ENCODE peak calls at places on chromosomes 5 and 9, in eight cellular contexts. Q is activated T-cell treated with anti-CD3 and anti-CD28 coated beads for 48 hours, W is mesenteric fat pad, O is NCI-H510A treated with DMSO at 0.1 percent for 48 hours, I is glutamatergic neuron, E is D341Med, T is cerebellum, U is ACHN. B is an unnamed sample.

GRCh38 chr5:132782101-132782500 is 5.1 kb upstream of the SEPTIN8 start:
- DNase-seq in U (peak), T (no peak), O (no peak), I (no peak), W (peak), E (no peak), Q (no peak), B (no peak)

GRCh38 chr5:150122158-150122510 is 33.5 kb downstream of the PDGFRB start:
- DNase-seq in Q (peak), E (no peak), U (peak), O (no peak), T (no peak), I (no peak), W (peak), B (no peak)

GRCh38 chr5:142611154-142611553 is 74.7 kb downstream of the FGF1 start:
- DNase-seq in O (peak), W (no peak), T (peak), I (peak), E (peak), Q (peak), U (peak), B (peak)

GRCh38 chr9:123349691-123350480 is 6.1 kb upstream of the CRB2 start:
- DNase-seq in T (peak), O (peak), U (peak), W (no peak), Q (peak), I (peak), E (peak), B (peak)

GRCh38 chr9:38286357-38286756 is 106.1 kb upstream of the ALDH1B1 start:
- DNase-seq in U (no peak), Q (no peak), I (no peak), T (no peak), W (peak), O (no peak), E (no peak), B (no peak)

GRCh38 chr9:36793277-36793676 is 220.6 kb downstream of the MELK start:
- DNase-seq in I (peak), W (peak), Q (peak), E (no peak), T (no peak), O (peak), U (no peak), B (no peak)

GRCh38 chr5:65171645-65172044 is 310.1 kb downstream of the ADAMTS6 start:
- DNase-seq in E (no peak), I (no peak), O (no peak), W (no peak), T (no peak), U (no peak), Q (no peak), B (no peak)

GRCh38 chr5:159787837-159788236 is 128.4 kb upstream of the ADRA1B start:
- DNase-seq in O (no peak), Q (no peak), E (no peak), T (no peak), W (no peak), I (no peak), U (no peak), B (no peak)

GRCh38 chr9:115050002-115050490 is 67.9 kb downstream of the TNC start:
- DNase-seq in Q (no peak), U (no peak), T (no peak), W (no peak), I (no peak), E (no peak), O (no peak), B (no peak)

GRCh38 chr9:94860678-94861588 is 134.4 kb downstream of the AOPEP start:
- DNase-seq in Q (peak), I (no peak), W (no peak), T (peak), O (peak), E (no peak), U (no peak), B (peak)

GRCh38 chr9:134540441-134541372 is 100.9 kb upstream of the COL5A1 start:
- DNase-seq in U (no peak), E (no peak), I (no peak), W (no peak), T (no peak), O (no peak), Q (no peak), B (no peak)

GRCh38 chr9:96818535-96818934 is 35.8 kb downstream of the ZNF782 start:
- DNase-seq in I (no peak), U (no peak), W (no peak), O (no peak), E (no peak), T (no peak), Q (no peak), B (no peak)

GRCh38 chr5:17217421-17218352 is at the start of gene BASP1:
- DNase-seq in U (peak), W (peak), T (peak), E (peak), Q (no peak), I (peak), O (peak), B (no peak)

GRCh38 chr5:108560581-108560980 is 178.7 kb upstream of the FBXL17 start:
- DNase-seq in O (no peak), W (no peak), U (no peak), T (no peak), I (no peak), E (no peak), Q (no peak), B (no peak)